ENCODE peak calls at places on chromosomes 6 and 20, in ten cellular contexts. K is LHCN-M2, W is NCI-H1105 treated with DMSO at 0.1 percent for 48 hours, Q is GM13976, X is aorta, D is lung microvascular endothelial cell, B is AG04449, E is endodermal cell, P is AG09309, Z is NCI-H774. Y is an unnamed sample.

GRCh38 chr6:169859978-169860703 is 108.7 kb downstream of the ERMARD start:
- DNase-seq in D (no peak), Z (no peak), P (no peak), B (no peak), X (no peak), Q (no peak), K (no peak), W (no peak), E (no peak), Y (no peak)

GRCh38 chr20:35263609-35264223 is 14.2 kb downstream of the MMP24OS start:
- DNase-seq in X (no peak), B (no peak), K (no peak), D (no peak), Z (no peak), E (no peak), P (no peak), Q (no peak), W (no peak), Y (no peak)

GRCh38 chr6:155832596-155832995 is 377.0 kb upstream of the NOX3 start:
- DNase-seq in D (peak), P (no peak), Q (no peak), X (no peak), Z (no peak), W (no peak), B (peak), E (peak), K (no peak), Y (no peak)

GRCh38 chr20:37382539-37383120 is 36.7 kb downstream of the SRC start:
- DNase-seq in K (no peak), P (no peak), X (no peak), Z (no peak), E (peak), Q (no peak), B (no peak), W (no peak), D (no peak), Y (no peak)

GRCh38 chr6:157982297-157982579 is 575 bp downstream of the SYNJ2 start:
- DNase-seq in X (no peak), Z (peak), W (no peak), K (peak), P (no peak), B (no peak), D (peak), E (peak), Q (peak), Y (peak)

GRCh38 chr20:16052406-16052805 is 520.8 kb downstream of the KIF16B start:
- DNase-seq in B (no peak), K (no peak), D (no peak), X (no peak), P (no peak), E (no peak), W (no peak), Z (no peak), Q (no peak), Y (no peak)

GRCh38 chr6:43254138-43254817 is 11.0 kb downstream of the TTBK1 start:
- DNase-seq in Q (no peak), Z (no peak), K (no peak), W (no peak), X (no peak), B (no peak), P (no peak), D (no peak), E (peak), Y (no peak)

GRCh38 chr20:62127799-62128198 is 5.5 kb downstream of the LSM14B start:
- DNase-seq in P (no peak), X (no peak), W (no peak), D (no peak), Q (no peak), E (no peak), K (no peak), B (no peak), Z (no peak), Y (no peak)

GRCh38 chr6:56838016-56838555 is 116.8 kb upstream of the BEND6 start:
- DNase-seq in W (no peak), K (no peak), E (no peak), D (no peak), Z (no peak), X (no peak), P (no peak), Q (no peak), B (no peak), Y (no peak)

GRCh38 chr6:72832271-72832670 is 210.4 kb downstream of the KCNQ5 start:
- DNase-seq in X (no peak), Z (no peak), Q (no peak), B (no peak), P (no peak), K (peak), D (no peak), W (no peak), E (no peak), Y (no peak)

GRCh38 chr6:41577865-41578713 is 31.9 kb downstream of the FOXP4 start:
- DNase-seq in P (no peak), B (no peak), X (peak), Q (no peak), Z (peak), W (no peak), D (peak), K (peak), E (peak), Y (peak)

GRCh38 chr6:145155411-145155810 is 579.9 kb downstream of the EPM2A start:
- DNase-seq in W (no peak), Q (no peak), X (no peak), Z (no peak), B (no peak), K (no peak), P (no peak), D (peak), E (no peak), Y (no peak)

GRCh38 chr6:44084231-44085014 is 42.8 kb downstream of the MRPL14 start:
- DNase-seq in D (no peak), Z (no peak), P (peak), B (no peak), X (peak), K (peak), E (no peak), Q (no peak), W (no peak), Y (no peak)

Y was measured in NCI-H1092.